ENCODE peak calls at places on chromosome 22, in four cellular contexts. Z is HCT116, I is PC-3, U is SK-N-SH. X is an unnamed sample.
A peak's percentile ranks its signal among the peaks of the same experiment; 100 is the strongest.

GRCh38 chr22:35343664-35344550 is 37.0 kb upstream of the HMOX1 start:
- DNase-seq in I (no peak), U (no peak), Z (no peak), X (no peak)

GRCh38 chr22:37292641-37293040 is 10.3 kb downstream of the CYTH4 start:
- DNase-seq in Z (no peak), U (no peak), I (no peak), X (no peak)

GRCh38 chr22:50728523-50728931 is 9.5 kb upstream of the ACR start:
- DNase-seq in U (no peak), Z (no peak), I (no peak), X (no peak)

GRCh38 chr22:22196833-22197477 is 47.6 kb upstream of the VPREB1 start:
- DNase-seq in Z (no peak), U (no peak), I (no peak), X (no peak)

GRCh38 chr22:29660021-29660420 is 56.6 kb downstream of the NF2 start:
- DNase-seq in I (no peak), U (no peak), Z (no peak), X (no peak)

GRCh38 chr22:44071760-44072159 is 47.7 kb downstream of the PARVB start:
- DNase-seq in Z (no peak), U (no peak), I (no peak), X (no peak)

GRCh38 chr22:29663230-29663826 is 56.5 kb upstream of the CABP7 start:
- DNase-seq in I (no peak), U (no peak), Z (no peak), X (no peak)

GRCh38 chr22:48823941-48824340 is 1003.7 kb downstream of the BRD1 start:
- DNase-seq in I (no peak), U (no peak), Z (no peak), X (no peak)

GRCh38 chr22:22576244-22576988 is 17.4 kb upstream of the PRAME start:
- DNase-seq in U (peak; percentile 79), Z (peak; percentile 29), I (peak; percentile 64), X (peak; percentile 48)

GRCh38 chr22:31626427-31627150 is 35.4 kb downstream of the PISD start:
- DNase-seq in Z (no peak), U (no peak), I (no peak), X (no peak)
- H3K9ac ChIP-seq in Z (no peak overlapping the region), U (no peak overlapping the region), I (no peak overlapping the region), X (no peak overlapping the region)

DNA sequence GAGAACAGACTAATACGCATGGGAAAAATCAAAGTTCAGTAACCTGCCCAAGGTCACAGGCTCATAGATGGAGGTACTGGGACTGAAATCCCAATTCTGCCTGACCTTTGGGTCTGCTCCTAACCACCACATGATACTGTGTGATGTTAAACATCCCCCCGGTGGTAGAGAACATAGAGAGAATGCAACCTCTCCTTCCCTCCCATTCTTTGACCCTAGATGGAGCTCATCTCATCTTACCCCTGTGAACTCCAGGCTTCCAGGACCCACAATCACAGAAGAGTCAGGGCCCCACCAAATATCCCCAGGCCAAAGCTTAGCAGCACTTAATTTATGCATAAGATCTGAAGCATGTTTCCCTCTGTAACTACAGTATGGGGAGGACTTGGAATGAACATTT is 198.5 kb downstream of the MYO18B start:
- DNase-seq in Z (no peak), I (no peak), U (no peak), X (no peak)
- TF ChIP-seq CTCF in Z (no peak), I (no peak), U (no peak), X (no peak)

GRCh38 chr22:45481661-45482060 is 21.0 kb upstream of the FBLN1 start:
- DNase-seq in Z (no peak), I (no peak), U (no peak), X (no peak)

GRCh38 chr22:45484742-45485141 is 17.9 kb upstream of the FBLN1 start:
- DNase-seq in I (no peak), Z (no peak), U (no peak), X (no peak)

GRCh38 chr22:45483918-45484499 is 18.7 kb upstream of the FBLN1 start:
- DNase-seq in Z (no peak), I (no peak), U (no peak), X (no peak)

GRCh38 chr22:45482169-45482568 is 20.5 kb upstream of the FBLN1 start:
- DNase-seq in U (no peak), I (no peak), Z (no peak), X (no peak)

GRCh38 chr22:45483319-45483718 is 19.4 kb upstream of the FBLN1 start:
- DNase-seq in I (no peak), Z (no peak), U (no peak), X (no peak)
- H3K9me2 ChIP-seq in I (no peaks in the 10 kb centered on the region), Z (no peaks in the 10 kb centered on the region), U (no peaks in the 10 kb centered on the region), X (no peaks in the 10 kb centered on the region)

GRCh38 chr22:32880531-32880905 is 79.0 kb downstream of the TIMP3 start:
- DNase-seq in U (no peak), I (no peak), Z (no peak), X (no peak)
- H3K9ac ChIP-seq in U (no peak overlapping the region), I (no peak overlapping the region), Z (no peak overlapping the region), X (no peak overlapping the region)

X was measured in MM.1S.